ENCODE peak calls at places on chromosome 7, in eight cellular contexts. One of them, this sample, is unnamed.

GRCh38 chr7:116588641-116589594 is 64.1 kb downstream of the CAV1 start:
- DNase-seq in lower lobe of right lung: no peak
- DNase-seq in GM10248: no peak
- DNase-seq in stimulated activated CD8-positive, alpha-beta memory T cell treated with anti-CD3 and anti-CD28 coated beads, Interleukin-2, amount 100 ng/mL, for 1 hour: no peak
- DNase-seq in adrenal gland: no peak
- DNase-seq in fibroblast of the aortic adventitia: peak
- DNase-seq in C1 segment of cervical spinal cord: no peak
- DNase-seq in fibroblast of gingiva: peak
- DNase-seq in this sample: no peak

GRCh38 chr7:79298145-79298760 is 155.2 kb downstream of the MAGI2 start:
- DNase-seq in C1 segment of cervical spinal cord: no peak
- DNase-seq in lower lobe of right lung: no peak
- DNase-seq in stimulated activated CD8-positive, alpha-beta memory T cell treated with anti-CD3 and anti-CD28 coated beads, Interleukin-2, amount 100 ng/mL, for 1 hour: no peak
- DNase-seq in fibroblast of the aortic adventitia: peak
- DNase-seq in adrenal gland: peak
- DNase-seq in GM10248: peak
- DNase-seq in fibroblast of gingiva: peak
- DNase-seq in this sample: no peak

GRCh38 chr7:151141855-151142685 is 25.4 kb downstream of the GBX1 start:
- DNase-seq in GM10248: no peak
- DNase-seq in fibroblast of gingiva: no peak
- DNase-seq in C1 segment of cervical spinal cord: no peak
- DNase-seq in adrenal gland: no peak
- DNase-seq in fibroblast of the aortic adventitia: no peak
- DNase-seq in stimulated activated CD8-positive, alpha-beta memory T cell treated with anti-CD3 and anti-CD28 coated beads, Interleukin-2, amount 100 ng/mL, for 1 hour: no peak
- DNase-seq in lower lobe of right lung: no peak
- DNase-seq in this sample: no peak

GRCh38 chr7:144063710-144064109 is 5.9 kb upstream of the OR2A25 start:
- DNase-seq in GM10248: no peak
- DNase-seq in C1 segment of cervical spinal cord: no peak
- DNase-seq in adrenal gland: no peak
- DNase-seq in fibroblast of the aortic adventitia: no peak
- DNase-seq in fibroblast of gingiva: no peak
- DNase-seq in lower lobe of right lung: no peak
- DNase-seq in stimulated activated CD8-positive, alpha-beta memory T cell treated with anti-CD3 and anti-CD28 coated beads, Interleukin-2, amount 100 ng/mL, for 1 hour: no peak
- DNase-seq in this sample: no peak

GRCh38 chr7:123727071-123727837 is 21.5 kb downstream of the WASL start:
- DNase-seq in C1 segment of cervical spinal cord: no peak
- DNase-seq in GM10248: no peak
- DNase-seq in lower lobe of right lung: no peak
- DNase-seq in fibroblast of the aortic adventitia: peak
- DNase-seq in adrenal gland: no peak
- DNase-seq in stimulated activated CD8-positive, alpha-beta memory T cell treated with anti-CD3 and anti-CD28 coated beads, Interleukin-2, amount 100 ng/mL, for 1 hour: no peak
- DNase-seq in fibroblast of gingiva: peak
- DNase-seq in this sample: no peak

GRCh38 chr7:157033483-157034473 is 23.3 kb upstream of the MNX1 start:
- DNase-seq in stimulated activated CD8-positive, alpha-beta memory T cell treated with anti-CD3 and anti-CD28 coated beads, Interleukin-2, amount 100 ng/mL, for 1 hour: no peak
- DNase-seq in lower lobe of right lung: no peak
- DNase-seq in adrenal gland: no peak
- DNase-seq in fibroblast of gingiva: no peak
- DNase-seq in GM10248: no peak
- DNase-seq in C1 segment of cervical spinal cord: no peak
- DNase-seq in fibroblast of the aortic adventitia: no peak
- DNase-seq in this sample: no peak

GRCh38 chr7:17991866-17992648 is 35.6 kb downstream of the PRPS1L1 start:
- DNase-seq in lower lobe of right lung: no peak
- DNase-seq in stimulated activated CD8-positive, alpha-beta memory T cell treated with anti-CD3 and anti-CD28 coated beads, Interleukin-2, amount 100 ng/mL, for 1 hour: no peak
- DNase-seq in fibroblast of gingiva: no peak
- DNase-seq in GM10248: no peak
- DNase-seq in fibroblast of the aortic adventitia: peak
- DNase-seq in C1 segment of cervical spinal cord: no peak
- DNase-seq in adrenal gland: peak
- DNase-seq in this sample: no peak

GRCh38 chr7:151272410-151272809 is 23.9 kb upstream of the SMARCD3 start:
- DNase-seq in adrenal gland: no peak
- DNase-seq in lower lobe of right lung: peak
- DNase-seq in C1 segment of cervical spinal cord: no peak
- DNase-seq in GM10248: no peak
- DNase-seq in fibroblast of gingiva: peak
- DNase-seq in stimulated activated CD8-positive, alpha-beta memory T cell treated with anti-CD3 and anti-CD28 coated beads, Interleukin-2, amount 100 ng/mL, for 1 hour: no peak
- DNase-seq in fibroblast of the aortic adventitia: peak
- DNase-seq in this sample: no peak

GRCh38 chr7:44225566-44226395 is 25.0 kb downstream of the YKT6 start:
- DNase-seq in C1 segment of cervical spinal cord: no peak
- DNase-seq in adrenal gland: no peak
- DNase-seq in stimulated activated CD8-positive, alpha-beta memory T cell treated with anti-CD3 and anti-CD28 coated beads, Interleukin-2, amount 100 ng/mL, for 1 hour: no peak
- DNase-seq in GM10248: no peak
- DNase-seq in fibroblast of gingiva: no peak
- DNase-seq in lower lobe of right lung: no peak
- DNase-seq in fibroblast of the aortic adventitia: no peak
- DNase-seq in this sample: no peak

GRCh38 chr7:40232242-40232929 is 97.6 kb downstream of the SUGCT start:
- DNase-seq in GM10248: peak
- DNase-seq in stimulated activated CD8-positive, alpha-beta memory T cell treated with anti-CD3 and anti-CD28 coated beads, Interleukin-2, amount 100 ng/mL, for 1 hour: no peak
- DNase-seq in fibroblast of the aortic adventitia: peak
- DNase-seq in adrenal gland: peak
- DNase-seq in lower lobe of right lung: no peak
- DNase-seq in C1 segment of cervical spinal cord: no peak
- DNase-seq in fibroblast of gingiva: peak
- DNase-seq in this sample: no peak

GRCh38 chr7:149023662-149024061 is 4.6 kb downstream of the PDIA4 start:
- DNase-seq in stimulated activated CD8-positive, alpha-beta memory T cell treated with anti-CD3 and anti-CD28 coated beads, Interleukin-2, amount 100 ng/mL, for 1 hour: no peak
- DNase-seq in C1 segment of cervical spinal cord: no peak
- DNase-seq in lower lobe of right lung: no peak
- DNase-seq in adrenal gland: no peak
- DNase-seq in GM10248: no peak
- DNase-seq in fibroblast of the aortic adventitia: no peak
- DNase-seq in fibroblast of gingiva: no peak
- DNase-seq in this sample: no peak

GRCh38 chr7:28323833-28324232 is 88.5 kb upstream of the CREB5 start:
- DNase-seq in adrenal gland: no peak
- DNase-seq in fibroblast of gingiva: no peak
- DNase-seq in fibroblast of the aortic adventitia: no peak
- DNase-seq in stimulated activated CD8-positive, alpha-beta memory T cell treated with anti-CD3 and anti-CD28 coated beads, Interleukin-2, amount 100 ng/mL, for 1 hour: no peak
- DNase-seq in GM10248: no peak
- DNase-seq in lower lobe of right lung: no peak
- DNase-seq in C1 segment of cervical spinal cord: no peak
- DNase-seq in this sample: no peak

GRCh38 chr7:4725014-4725951 is 43.2 kb downstream of the FOXK1 start:
- DNase-seq in stimulated activated CD8-positive, alpha-beta memory T cell treated with anti-CD3 and anti-CD28 coated beads, Interleukin-2, amount 100 ng/mL, for 1 hour: no peak
- DNase-seq in adrenal gland: peak
- DNase-seq in fibroblast of the aortic adventitia: peak
- DNase-seq in GM10248: peak
- DNase-seq in C1 segment of cervical spinal cord: peak
- DNase-seq in fibroblast of gingiva: peak
- DNase-seq in lower lobe of right lung: peak
- DNase-seq in this sample: peak

GRCh38 chr7:110940756-110941155 is 150.2 kb upstream of the LRRN3 start:
- DNase-seq in GM10248: no peak
- DNase-seq in C1 segment of cervical spinal cord: no peak
- DNase-seq in adrenal gland: no peak
- DNase-seq in stimulated activated CD8-positive, alpha-beta memory T cell treated with anti-CD3 and anti-CD28 coated beads, Interleukin-2, amount 100 ng/mL, for 1 hour: no peak
- DNase-seq in fibroblast of gingiva: no peak
- DNase-seq in lower lobe of right lung: no peak
- DNase-seq in fibroblast of the aortic adventitia: no peak
- DNase-seq in this sample: no peak

GRCh38 chr7:32591938-32592337 is 96.6 kb downstream of the AVL9 start:
- DNase-seq in fibroblast of gingiva: no peak
- DNase-seq in fibroblast of the aortic adventitia: no peak
- DNase-seq in lower lobe of right lung: no peak
- DNase-seq in adrenal gland: no peak
- DNase-seq in stimulated activated CD8-positive, alpha-beta memory T cell treated with anti-CD3 and anti-CD28 coated beads, Interleukin-2, amount 100 ng/mL, for 1 hour: no peak
- DNase-seq in C1 segment of cervical spinal cord: no peak
- DNase-seq in GM10248: no peak
- DNase-seq in this sample: no peak

GRCh38 chr7:111126987-111127386 is 36.1 kb downstream of the LRRN3 start:
- DNase-seq in fibroblast of the aortic adventitia: peak
- DNase-seq in adrenal gland: no peak
- DNase-seq in GM10248: no peak
- DNase-seq in fibroblast of gingiva: no peak
- DNase-seq in lower lobe of right lung: no peak
- DNase-seq in C1 segment of cervical spinal cord: no peak
- DNase-seq in stimulated activated CD8-positive, alpha-beta memory T cell treated with anti-CD3 and anti-CD28 coated beads, Interleukin-2, amount 100 ng/mL, for 1 hour: no peak
- DNase-seq in this sample: no peak

GRCh38 chr7:66925255-66925654 is 4.2 kb downstream of the TMEM248 start:
- DNase-seq in fibroblast of gingiva: no peak
- DNase-seq in adrenal gland: no peak
- DNase-seq in fibroblast of the aortic adventitia: no peak
- DNase-seq in GM10248: no peak
- DNase-seq in lower lobe of right lung: no peak
- DNase-seq in stimulated activated CD8-positive, alpha-beta memory T cell treated with anti-CD3 and anti-CD28 coated beads, Interleukin-2, amount 100 ng/mL, for 1 hour: no peak
- DNase-seq in C1 segment of cervical spinal cord: no peak
- DNase-seq in this sample: no peak

GRCh38 chr7:88759216-88759955 is at the start of gene ZNF804B:
- DNase-seq in fibroblast of gingiva: no peak
- DNase-seq in C1 segment of cervical spinal cord: no peak
- DNase-seq in stimulated activated CD8-positive, alpha-beta memory T cell treated with anti-CD3 and anti-CD28 coated beads, Interleukin-2, amount 100 ng/mL, for 1 hour: no peak
- DNase-seq in lower lobe of right lung: no peak
- DNase-seq in GM10248: peak
- DNase-seq in adrenal gland: no peak
- DNase-seq in fibroblast of the aortic adventitia: no peak
- DNase-seq in this sample: peak

GRCh38 chr7:27678617-27679260 is 16.1 kb upstream of the HIBADH start:
- DNase-seq in C1 segment of cervical spinal cord: no peak
- DNase-seq in fibroblast of gingiva: no peak
- DNase-seq in fibroblast of the aortic adventitia: no peak
- DNase-seq in adrenal gland: no peak
- DNase-seq in lower lobe of right lung: no peak
- DNase-seq in GM10248: no peak
- DNase-seq in stimulated activated CD8-positive, alpha-beta memory T cell treated with anti-CD3 and anti-CD28 coated beads, Interleukin-2, amount 100 ng/mL, for 1 hour: no peak
- DNase-seq in this sample: no peak

GRCh38 chr7:50826371-50827172 is 43.9 kb upstream of the GRB10 start:
- DNase-seq in fibroblast of gingiva: peak
- DNase-seq in fibroblast of the aortic adventitia: peak
- DNase-seq in lower lobe of right lung: no peak
- DNase-seq in C1 segment of cervical spinal cord: no peak
- DNase-seq in stimulated activated CD8-positive, alpha-beta memory T cell treated with anti-CD3 and anti-CD28 coated beads, Interleukin-2, amount 100 ng/mL, for 1 hour: no peak
- DNase-seq in GM10248: no peak
- DNase-seq in adrenal gland: no peak
- DNase-seq in this sample: no peak

This sample was measured in posterior cingulate gyrus.